ENCODE peak calls at places on chromosomes 3 and 15, in seven cellular contexts. One of them, this sample, is unnamed.

GRCh38 chr3:184428561-184429175 is 48.8 kb downstream of the CHRD start:
- DNase-seq in HCEC 1CT: no peak
- DNase-seq in NCI-H1092: no peak
- DNase-seq in activated CD8-positive, alpha-beta memory T cell treated with anti-CD3 and anti-CD28 coated beads for 24 hours: no peak
- DNase-seq in RPMI8226: no peak
- DNase-seq in cardiac muscle cell: no peak
- DNase-seq in activated T-helper 9 cell treated with anti-CD3 and anti-CD28 coated beads, Interleukin-2, amount 50 U/mL, for 16 hours: no peak
- DNase-seq in this sample: peak; percentile 17

GRCh38 chr3:10601857-10602230 is 96.5 kb upstream of the ATP2B2 start:
- DNase-seq in activated T-helper 9 cell treated with anti-CD3 and anti-CD28 coated beads, Interleukin-2, amount 50 U/mL, for 16 hours: no peak
- DNase-seq in cardiac muscle cell: no peak
- DNase-seq in activated CD8-positive, alpha-beta memory T cell treated with anti-CD3 and anti-CD28 coated beads for 24 hours: no peak
- DNase-seq in HCEC 1CT: no peak
- DNase-seq in NCI-H1092: no peak
- DNase-seq in RPMI8226: no peak
- DNase-seq in this sample: no peak

GRCh38 chr15:90994059-90994416 is 297 bp downstream of the PRC1 start:
- DNase-seq in cardiac muscle cell: peak; percentile 45
- DNase-seq in activated CD8-positive, alpha-beta memory T cell treated with anti-CD3 and anti-CD28 coated beads for 24 hours: no peak
- DNase-seq in NCI-H1092: no peak
- DNase-seq in HCEC 1CT: no peak
- DNase-seq in activated T-helper 9 cell treated with anti-CD3 and anti-CD28 coated beads, Interleukin-2, amount 50 U/mL, for 16 hours: peak; percentile 0
- DNase-seq in RPMI8226: peak; percentile 36
- DNase-seq in this sample: no peak

GRCh38 chr15:70248116-70249025 is 150.7 kb upstream of the TLE3 start:
- DNase-seq in cardiac muscle cell: peak; percentile 45
- DNase-seq in activated T-helper 9 cell treated with anti-CD3 and anti-CD28 coated beads, Interleukin-2, amount 50 U/mL, for 16 hours: no peak
- DNase-seq in RPMI8226: peak; percentile 66
- DNase-seq in HCEC 1CT: no peak
- DNase-seq in activated CD8-positive, alpha-beta memory T cell treated with anti-CD3 and anti-CD28 coated beads for 24 hours: no peak
- DNase-seq in NCI-H1092: no peak
- DNase-seq in this sample: no peak

GRCh38 chr3:155553800-155554199 is 191.1 kb downstream of the PLCH1 start:
- DNase-seq in RPMI8226: no peak
- DNase-seq in NCI-H1092: no peak
- DNase-seq in HCEC 1CT: no peak
- DNase-seq in activated CD8-positive, alpha-beta memory T cell treated with anti-CD3 and anti-CD28 coated beads for 24 hours: no peak
- DNase-seq in cardiac muscle cell: no peak
- DNase-seq in activated T-helper 9 cell treated with anti-CD3 and anti-CD28 coated beads, Interleukin-2, amount 50 U/mL, for 16 hours: no peak
- DNase-seq in this sample: no peak

GRCh38 chr3:12894629-12895028 is 53.3 kb upstream of the RPL32 start:
- DNase-seq in activated CD8-positive, alpha-beta memory T cell treated with anti-CD3 and anti-CD28 coated beads for 24 hours: no peak
- DNase-seq in cardiac muscle cell: peak; percentile 82
- DNase-seq in HCEC 1CT: no peak
- DNase-seq in NCI-H1092: no peak
- DNase-seq in activated T-helper 9 cell treated with anti-CD3 and anti-CD28 coated beads, Interleukin-2, amount 50 U/mL, for 16 hours: no peak
- DNase-seq in RPMI8226: no peak
- DNase-seq in this sample: peak; percentile 48

GRCh38 chr3:185717121-185717520 is 107.7 kb downstream of the IGF2BP2 start:
- DNase-seq in cardiac muscle cell: no peak
- DNase-seq in HCEC 1CT: peak; percentile 89
- DNase-seq in activated CD8-positive, alpha-beta memory T cell treated with anti-CD3 and anti-CD28 coated beads for 24 hours: no peak
- DNase-seq in NCI-H1092: no peak
- DNase-seq in RPMI8226: no peak
- DNase-seq in activated T-helper 9 cell treated with anti-CD3 and anti-CD28 coated beads, Interleukin-2, amount 50 U/mL, for 16 hours: no peak
- DNase-seq in this sample: peak; percentile 94

GRCh38 chr15:95326689-95327525 is 1003.6 kb upstream of the NR2F2 start:
- DNase-seq in NCI-H1092: peak; percentile 1
- DNase-seq in HCEC 1CT: no peak
- DNase-seq in activated T-helper 9 cell treated with anti-CD3 and anti-CD28 coated beads, Interleukin-2, amount 50 U/mL, for 16 hours: no peak
- DNase-seq in activated CD8-positive, alpha-beta memory T cell treated with anti-CD3 and anti-CD28 coated beads for 24 hours: no peak
- DNase-seq in RPMI8226: no peak
- DNase-seq in cardiac muscle cell: peak; percentile 24
- DNase-seq in this sample: peak; percentile 10

GRCh38 chr3:14452676-14453367 is 50.4 kb downstream of the SLC6A6 start:
- DNase-seq in NCI-H1092: peak; percentile 96
- DNase-seq in activated T-helper 9 cell treated with anti-CD3 and anti-CD28 coated beads, Interleukin-2, amount 50 U/mL, for 16 hours: no peak
- DNase-seq in cardiac muscle cell: no peak
- DNase-seq in activated CD8-positive, alpha-beta memory T cell treated with anti-CD3 and anti-CD28 coated beads for 24 hours: no peak
- DNase-seq in RPMI8226: no peak
- DNase-seq in HCEC 1CT: peak; percentile 82
- DNase-seq in this sample: peak; percentile 98

GRCh38 chr15:71443538-71443937 is 328.3 kb downstream of the THSD4 start:
- DNase-seq in activated CD8-positive, alpha-beta memory T cell treated with anti-CD3 and anti-CD28 coated beads for 24 hours: peak; percentile 60
- DNase-seq in cardiac muscle cell: peak; percentile 62
- DNase-seq in RPMI8226: peak; percentile 74
- DNase-seq in NCI-H1092: peak; percentile 0
- DNase-seq in activated T-helper 9 cell treated with anti-CD3 and anti-CD28 coated beads, Interleukin-2, amount 50 U/mL, for 16 hours: peak; percentile 1
- DNase-seq in HCEC 1CT: peak; percentile 44
- DNase-seq in this sample: peak; percentile 38

GRCh38 chr15:32671339-32672325 is 30.1 kb downstream of the SCG5 start:
- DNase-seq in cardiac muscle cell: no peak
- DNase-seq in NCI-H1092: no peak
- DNase-seq in activated T-helper 9 cell treated with anti-CD3 and anti-CD28 coated beads, Interleukin-2, amount 50 U/mL, for 16 hours: no peak
- DNase-seq in RPMI8226: no peak
- DNase-seq in HCEC 1CT: no peak
- DNase-seq in activated CD8-positive, alpha-beta memory T cell treated with anti-CD3 and anti-CD28 coated beads for 24 hours: no peak
- DNase-seq in this sample: peak; percentile 70

GRCh38 chr15:100835626-100836025 is 44.0 kb upstream of the ALDH1A3 start:
- DNase-seq in activated T-helper 9 cell treated with anti-CD3 and anti-CD28 coated beads, Interleukin-2, amount 50 U/mL, for 16 hours: no peak
- DNase-seq in cardiac muscle cell: no peak
- DNase-seq in HCEC 1CT: no peak
- DNase-seq in RPMI8226: no peak
- DNase-seq in NCI-H1092: no peak
- DNase-seq in activated CD8-positive, alpha-beta memory T cell treated with anti-CD3 and anti-CD28 coated beads for 24 hours: no peak
- DNase-seq in this sample: no peak

GRCh38 chr3:123093696-123094095 is 26.9 kb downstream of the PDIA5 start:
- DNase-seq in RPMI8226: no peak
- DNase-seq in activated T-helper 9 cell treated with anti-CD3 and anti-CD28 coated beads, Interleukin-2, amount 50 U/mL, for 16 hours: no peak
- DNase-seq in NCI-H1092: no peak
- DNase-seq in cardiac muscle cell: no peak
- DNase-seq in HCEC 1CT: no peak
- DNase-seq in activated CD8-positive, alpha-beta memory T cell treated with anti-CD3 and anti-CD28 coated beads for 24 hours: no peak
- DNase-seq in this sample: no peak

GRCh38 chr3:53525765-53526761 is 31.7 kb downstream of the CACNA1D start:
- DNase-seq in cardiac muscle cell: no peak
- DNase-seq in activated CD8-positive, alpha-beta memory T cell treated with anti-CD3 and anti-CD28 coated beads for 24 hours: no peak
- DNase-seq in activated T-helper 9 cell treated with anti-CD3 and anti-CD28 coated beads, Interleukin-2, amount 50 U/mL, for 16 hours: no peak
- DNase-seq in RPMI8226: no peak
- DNase-seq in HCEC 1CT: no peak
- DNase-seq in NCI-H1092: no peak
- DNase-seq in this sample: no peak

GRCh38 chr3:187920871-187921270 is 175.6 kb upstream of the BCL6 start:
- DNase-seq in activated CD8-positive, alpha-beta memory T cell treated with anti-CD3 and anti-CD28 coated beads for 24 hours: no peak
- DNase-seq in NCI-H1092: no peak
- DNase-seq in HCEC 1CT: no peak
- DNase-seq in cardiac muscle cell: no peak
- DNase-seq in activated T-helper 9 cell treated with anti-CD3 and anti-CD28 coated beads, Interleukin-2, amount 50 U/mL, for 16 hours: no peak
- DNase-seq in RPMI8226: no peak
- DNase-seq in this sample: peak; percentile 76

GRCh38 chr3:8473990-8474389 is 27.6 kb upstream of the LMCD1 start:
- DNase-seq in HCEC 1CT: no peak
- DNase-seq in cardiac muscle cell: no peak
- DNase-seq in activated CD8-positive, alpha-beta memory T cell treated with anti-CD3 and anti-CD28 coated beads for 24 hours: no peak
- DNase-seq in RPMI8226: no peak
- DNase-seq in NCI-H1092: no peak
- DNase-seq in activated T-helper 9 cell treated with anti-CD3 and anti-CD28 coated beads, Interleukin-2, amount 50 U/mL, for 16 hours: no peak
- DNase-seq in this sample: no peak

GRCh38 chr3:138456961-138457862 is 22.8 kb downstream of the ESYT3 start:
- DNase-seq in NCI-H1092: no peak
- DNase-seq in activated T-helper 9 cell treated with anti-CD3 and anti-CD28 coated beads, Interleukin-2, amount 50 U/mL, for 16 hours: no peak
- DNase-seq in cardiac muscle cell: no peak
- DNase-seq in activated CD8-positive, alpha-beta memory T cell treated with anti-CD3 and anti-CD28 coated beads for 24 hours: peak; percentile 38
- DNase-seq in RPMI8226: no peak
- DNase-seq in HCEC 1CT: no peak
- DNase-seq in this sample: no peak

GRCh38 chr3:47392933-47393332 is 12.1 kb downstream of the PTPN23 start:
- DNase-seq in activated T-helper 9 cell treated with anti-CD3 and anti-CD28 coated beads, Interleukin-2, amount 50 U/mL, for 16 hours: no peak
- DNase-seq in HCEC 1CT: no peak
- DNase-seq in cardiac muscle cell: no peak
- DNase-seq in activated CD8-positive, alpha-beta memory T cell treated with anti-CD3 and anti-CD28 coated beads for 24 hours: no peak
- DNase-seq in RPMI8226: no peak
- DNase-seq in NCI-H1092: no peak
- DNase-seq in this sample: no peak

GRCh38 chr3:14806641-14807263 is 12.0 kb upstream of the FGD5 start:
- DNase-seq in NCI-H1092: no peak
- DNase-seq in HCEC 1CT: peak; percentile 17
- DNase-seq in activated CD8-positive, alpha-beta memory T cell treated with anti-CD3 and anti-CD28 coated beads for 24 hours: no peak
- DNase-seq in cardiac muscle cell: no peak
- DNase-seq in RPMI8226: peak; percentile 72
- DNase-seq in activated T-helper 9 cell treated with anti-CD3 and anti-CD28 coated beads, Interleukin-2, amount 50 U/mL, for 16 hours: no peak
- DNase-seq in this sample: no peak

GRCh38 chr3:52216585-52217408 is 8.6 kb downstream of the TLR9 start:
- DNase-seq in NCI-H1092: peak; percentile 21
- DNase-seq in activated T-helper 9 cell treated with anti-CD3 and anti-CD28 coated beads, Interleukin-2, amount 50 U/mL, for 16 hours: peak; percentile 38
- DNase-seq in activated CD8-positive, alpha-beta memory T cell treated with anti-CD3 and anti-CD28 coated beads for 24 hours: peak; percentile 72
- DNase-seq in RPMI8226: peak; percentile 90
- DNase-seq in HCEC 1CT: peak; percentile 52
- DNase-seq in cardiac muscle cell: no peak
- DNase-seq in this sample: peak; percentile 48

GRCh38 chr15:62612771-62613170 is 429.8 kb upstream of the TPM1 start:
- DNase-seq in HCEC 1CT: no peak
- DNase-seq in NCI-H1092: no peak
- DNase-seq in activated T-helper 9 cell treated with anti-CD3 and anti-CD28 coated beads, Interleukin-2, amount 50 U/mL, for 16 hours: no peak
- DNase-seq in cardiac muscle cell: no peak
- DNase-seq in RPMI8226: no peak
- DNase-seq in activated CD8-positive, alpha-beta memory T cell treated with anti-CD3 and anti-CD28 coated beads for 24 hours: no peak
- DNase-seq in this sample: no peak

GRCh38 chr3:194828126-194828525 is 142.4 kb downstream of the FAM43A start:
- DNase-seq in HCEC 1CT: no peak
- DNase-seq in activated CD8-positive, alpha-beta memory T cell treated with anti-CD3 and anti-CD28 coated beads for 24 hours: no peak
- DNase-seq in NCI-H1092: no peak
- DNase-seq in activated T-helper 9 cell treated with anti-CD3 and anti-CD28 coated beads, Interleukin-2, amount 50 U/mL, for 16 hours: no peak
- DNase-seq in cardiac muscle cell: no peak
- DNase-seq in RPMI8226: no peak
- DNase-seq in this sample: no peak

GRCh38 chr3:119662604-119663377 is 2.4 kb upstream of the POPDC2 start:
- DNase-seq in cardiac muscle cell: no peak
- DNase-seq in activated T-helper 9 cell treated with anti-CD3 and anti-CD28 coated beads, Interleukin-2, amount 50 U/mL, for 16 hours: no peak
- DNase-seq in RPMI8226: no peak
- DNase-seq in NCI-H1092: no peak
- DNase-seq in HCEC 1CT: no peak
- DNase-seq in activated CD8-positive, alpha-beta memory T cell treated with anti-CD3 and anti-CD28 coated beads for 24 hours: no peak
- DNase-seq in this sample: peak; percentile 41

GRCh38 chr3:150333482-150333881 is 74.6 kb upstream of the TSC22D2 start:
- DNase-seq in activated T-helper 9 cell treated with anti-CD3 and anti-CD28 coated beads, Interleukin-2, amount 50 U/mL, for 16 hours: no peak
- DNase-seq in RPMI8226: no peak
- DNase-seq in cardiac muscle cell: no peak
- DNase-seq in HCEC 1CT: no peak
- DNase-seq in activated CD8-positive, alpha-beta memory T cell treated with anti-CD3 and anti-CD28 coated beads for 24 hours: no peak
- DNase-seq in NCI-H1092: no peak
- DNase-seq in this sample: no peak

GRCh38 chr3:69819283-69819682 is 80.0 kb downstream of the MITF start:
- DNase-seq in HCEC 1CT: no peak
- DNase-seq in activated CD8-positive, alpha-beta memory T cell treated with anti-CD3 and anti-CD28 coated beads for 24 hours: no peak
- DNase-seq in cardiac muscle cell: no peak
- DNase-seq in RPMI8226: peak; percentile 54
- DNase-seq in activated T-helper 9 cell treated with anti-CD3 and anti-CD28 coated beads, Interleukin-2, amount 50 U/mL, for 16 hours: no peak
- DNase-seq in NCI-H1092: no peak
- DNase-seq in this sample: peak; percentile 30

GRCh38 chr15:83250766-83251165 is 33.7 kb downstream of the BNC1 start:
- DNase-seq in RPMI8226: no peak
- DNase-seq in activated T-helper 9 cell treated with anti-CD3 and anti-CD28 coated beads, Interleukin-2, amount 50 U/mL, for 16 hours: no peak
- DNase-seq in NCI-H1092: no peak
- DNase-seq in activated CD8-positive, alpha-beta memory T cell treated with anti-CD3 and anti-CD28 coated beads for 24 hours: no peak
- DNase-seq in HCEC 1CT: peak; percentile 54
- DNase-seq in cardiac muscle cell: no peak
- DNase-seq in this sample: peak; percentile 6

GRCh38 chr3:30804983-30805382 is 89.5 kb downstream of the GADL1 start:
- DNase-seq in activated CD8-positive, alpha-beta memory T cell treated with anti-CD3 and anti-CD28 coated beads for 24 hours: no peak
- DNase-seq in cardiac muscle cell: no peak
- DNase-seq in RPMI8226: no peak
- DNase-seq in activated T-helper 9 cell treated with anti-CD3 and anti-CD28 coated beads, Interleukin-2, amount 50 U/mL, for 16 hours: no peak
- DNase-seq in HCEC 1CT: no peak
- DNase-seq in NCI-H1092: no peak
- DNase-seq in this sample: no peak

GRCh38 chr3:124636101-124636862 is 94.0 kb upstream of the UMPS start:
- DNase-seq in HCEC 1CT: no peak
- DNase-seq in NCI-H1092: no peak
- DNase-seq in RPMI8226: no peak
- DNase-seq in cardiac muscle cell: no peak
- DNase-seq in activated CD8-positive, alpha-beta memory T cell treated with anti-CD3 and anti-CD28 coated beads for 24 hours: no peak
- DNase-seq in activated T-helper 9 cell treated with anti-CD3 and anti-CD28 coated beads, Interleukin-2, amount 50 U/mL, for 16 hours: no peak
- DNase-seq in this sample: no peak

GRCh38 chr15:77747175-77748077 is 114.7 kb upstream of the LINGO1 start:
- DNase-seq in NCI-H1092: no peak
- DNase-seq in activated T-helper 9 cell treated with anti-CD3 and anti-CD28 coated beads, Interleukin-2, amount 50 U/mL, for 16 hours: no peak
- DNase-seq in HCEC 1CT: no peak
- DNase-seq in activated CD8-positive, alpha-beta memory T cell treated with anti-CD3 and anti-CD28 coated beads for 24 hours: no peak
- DNase-seq in cardiac muscle cell: no peak
- DNase-seq in RPMI8226: peak; percentile 18
- DNase-seq in this sample: no peak

GRCh38 chr3:65635661-65636060 is 403.1 kb downstream of the MAGI1 start:
- DNase-seq in activated CD8-positive, alpha-beta memory T cell treated with anti-CD3 and anti-CD28 coated beads for 24 hours: no peak
- DNase-seq in cardiac muscle cell: no peak
- DNase-seq in HCEC 1CT: peak; percentile 16
- DNase-seq in activated T-helper 9 cell treated with anti-CD3 and anti-CD28 coated beads, Interleukin-2, amount 50 U/mL, for 16 hours: no peak
- DNase-seq in RPMI8226: no peak
- DNase-seq in NCI-H1092: no peak
- DNase-seq in this sample: no peak

GRCh38 chr3:134149286-134149685 is 101.4 kb downstream of the RYK start:
- DNase-seq in NCI-H1092: no peak
- DNase-seq in activated CD8-positive, alpha-beta memory T cell treated with anti-CD3 and anti-CD28 coated beads for 24 hours: no peak
- DNase-seq in RPMI8226: no peak
- DNase-seq in HCEC 1CT: no peak
- DNase-seq in activated T-helper 9 cell treated with anti-CD3 and anti-CD28 coated beads, Interleukin-2, amount 50 U/mL, for 16 hours: no peak
- DNase-seq in cardiac muscle cell: no peak
- DNase-seq in this sample: no peak

GRCh38 chr3:120145498-120146285 is 51.4 kb upstream of the GSK3B start:
- DNase-seq in RPMI8226: no peak
- DNase-seq in cardiac muscle cell: no peak
- DNase-seq in activated CD8-positive, alpha-beta memory T cell treated with anti-CD3 and anti-CD28 coated beads for 24 hours: no peak
- DNase-seq in HCEC 1CT: peak; percentile 81
- DNase-seq in activated T-helper 9 cell treated with anti-CD3 and anti-CD28 coated beads, Interleukin-2, amount 50 U/mL, for 16 hours: no peak
- DNase-seq in NCI-H1092: no peak
- DNase-seq in this sample: peak; percentile 80

GRCh38 chr3:52143156-52143555 is 11.1 kb downstream of the POC1A start:
- DNase-seq in HCEC 1CT: no peak
- DNase-seq in cardiac muscle cell: no peak
- DNase-seq in activated T-helper 9 cell treated with anti-CD3 and anti-CD28 coated beads, Interleukin-2, amount 50 U/mL, for 16 hours: no peak
- DNase-seq in RPMI8226: no peak
- DNase-seq in activated CD8-positive, alpha-beta memory T cell treated with anti-CD3 and anti-CD28 coated beads for 24 hours: no peak
- DNase-seq in NCI-H1092: no peak
- DNase-seq in this sample: no peak

GRCh38 chr3:15665510-15666150 is 64.1 kb downstream of the BTD start:
- DNase-seq in RPMI8226: no peak
- DNase-seq in activated CD8-positive, alpha-beta memory T cell treated with anti-CD3 and anti-CD28 coated beads for 24 hours: no peak
- DNase-seq in NCI-H1092: no peak
- DNase-seq in HCEC 1CT: peak; percentile 26
- DNase-seq in cardiac muscle cell: no peak
- DNase-seq in activated T-helper 9 cell treated with anti-CD3 and anti-CD28 coated beads, Interleukin-2, amount 50 U/mL, for 16 hours: no peak
- DNase-seq in this sample: no peak

GRCh38 chr3:188834349-188834748 is 337.4 kb upstream of the TPRG1 start:
- DNase-seq in activated T-helper 9 cell treated with anti-CD3 and anti-CD28 coated beads, Interleukin-2, amount 50 U/mL, for 16 hours: no peak
- DNase-seq in HCEC 1CT: no peak
- DNase-seq in RPMI8226: no peak
- DNase-seq in activated CD8-positive, alpha-beta memory T cell treated with anti-CD3 and anti-CD28 coated beads for 24 hours: no peak
- DNase-seq in NCI-H1092: no peak
- DNase-seq in cardiac muscle cell: no peak
- DNase-seq in this sample: no peak

GRCh38 chr3:185713015-185713414 is 111.8 kb downstream of the IGF2BP2 start:
- DNase-seq in RPMI8226: no peak
- DNase-seq in HCEC 1CT: no peak
- DNase-seq in cardiac muscle cell: no peak
- DNase-seq in activated T-helper 9 cell treated with anti-CD3 and anti-CD28 coated beads, Interleukin-2, amount 50 U/mL, for 16 hours: no peak
- DNase-seq in NCI-H1092: no peak
- DNase-seq in activated CD8-positive, alpha-beta memory T cell treated with anti-CD3 and anti-CD28 coated beads for 24 hours: no peak
- DNase-seq in this sample: no peak

This sample was measured in foreskin fibroblast.